ENCODE peak calls at places on chromosomes 7 and 10, in five cellular contexts. R is germinal center; Y is CD4-positive, CD25-positive, alpha-beta regulatory T cell; O is endothelial cell; L is GM12892. J is an unnamed sample.

GRCh38 chr7:142945001-142945400 is 5.7 kb downstream of the LLCFC1 start:
- DNase-seq in R (no peak), Y (no peak), L (no peak), O (no peak), J (no peak)

GRCh38 chr7:103851357-103851756 is 138.1 kb downstream of the RELN start:
- DNase-seq in Y (peak; percentile 1), O (peak; percentile 24), R (no peak), L (no peak), J (no peak)

GRCh38 chr7:102008535-102009262 is 191.3 kb downstream of the CUX1 start:
- DNase-seq in R (no peak), Y (no peak), O (no peak), L (no peak), J (no peak)

GRCh38 chr10:15293862-15294835 is 76.9 kb downstream of the FAM171A1 start:
- DNase-seq in Y (no peak), R (no peak), L (no peak), O (no peak), J (no peak)

GRCh38 chr7:149778327-149778637 is 4.9 kb upstream of the ZNF467 start:
- DNase-seq in R (no peak), Y (no peak), L (no peak), O (no peak), J (no peak)

GRCh38 chr10:95518455-95519131 is 42.6 kb downstream of the SORBS1 start:
- DNase-seq in R (no peak), Y (no peak), L (no peak), O (no peak), J (no peak)

GRCh38 chr7:1063361-1063760 is 19.0 kb downstream of the GPR146 start:
- DNase-seq in R (no peak), Y (no peak), L (no peak), O (no peak), J (no peak)

GRCh38 chr7:25318077-25318476 is 89.8 kb upstream of the NPVF start:
- DNase-seq in R (no peak), O (no peak), L (no peak), Y (no peak), J (no peak)

GRCh38 chr7:28572321-28573058 is 160.2 kb downstream of the CREB5 start:
- DNase-seq in L (no peak), O (no peak), Y (no peak), R (no peak), J (no peak)

GRCh38 chr10:110679633-110680472 is 35.7 kb downstream of the RBM20 start:
- DNase-seq in R (no peak), Y (peak; percentile 19), O (no peak), L (no peak), J (no peak)

GRCh38 chr10:131585761-131586160 is 274.2 kb upstream of the TCERG1L start:
- DNase-seq in Y (no peak), R (no peak), O (no peak), L (no peak), J (no peak)

GRCh38 chr7:36298145-36298544 is 91.5 kb upstream of the ANLN start:
- DNase-seq in Y (no peak), L (no peak), O (no peak), R (no peak), J (no peak)

GRCh38 chr10:59876695-59877094 is 29.7 kb downstream of the CCDC6 start:
- DNase-seq in L (no peak), O (no peak), R (no peak), Y (no peak), J (no peak)

GRCh38 chr7:124720195-124720594 is 45.4 kb downstream of the GPR37 start:
- DNase-seq in Y (no peak), R (no peak), L (no peak), O (no peak), J (peak; percentile 21)

GRCh38 chr10:46541017-46541661 is 15.3 kb downstream of the GPRIN2 start:
- DNase-seq in L (no peak), R (no peak), O (peak; percentile 80), Y (no peak), J (no peak)

GRCh38 chr7:80207501-80207900 is 72.9 kb downstream of the GNAI1 start:
- DNase-seq in O (no peak), Y (no peak), L (no peak), R (no peak), J (no peak)

GRCh38 chr10:3091346-3091787 is 24.0 kb downstream of the PFKP start:
- DNase-seq in O (no peak), Y (peak; percentile 78), L (no peak), R (no peak), J (peak; percentile 51)

GRCh38 chr7:156608176-156608478 is 32.4 kb upstream of the RNF32 start:
- DNase-seq in O (no peak), L (no peak), R (no peak), Y (no peak), J (no peak)

GRCh38 chr10:21751341-21752310 is 217.6 kb downstream of the MLLT10 start:
- DNase-seq in L (no peak), R (no peak), O (no peak), Y (no peak), J (no peak)

GRCh38 chr7:42480304-42480665 is 243.3 kb upstream of the GLI3 start:
- DNase-seq in R (no peak), L (no peak), Y (no peak), O (no peak), J (no peak)

GRCh38 chr7:47758546-47758945 is 176.6 kb upstream of the TNS3 start:
- DNase-seq in L (no peak), R (no peak), Y (no peak), O (no peak), J (no peak)

GRCh38 chr7:112938895-112939588 is 147.6 kb downstream of the GPR85 start:
- DNase-seq in O (peak; percentile 63), R (peak; percentile 48), L (peak; percentile 8), Y (no peak), J (no peak)

GRCh38 chr7:26182706-26183105 is 17.8 kb downstream of the HNRNPA2B1 start:
- DNase-seq in Y (no peak), L (no peak), O (no peak), R (no peak), J (no peak)

GRCh38 chr7:46814516-46815250 is 767.2 kb downstream of the TNS3 start:
- DNase-seq in Y (no peak), L (no peak), R (no peak), O (no peak), J (no peak)

GRCh38 chr10:128173383-128173782 is 47.2 kb upstream of the MKI67 start:
- DNase-seq in R (no peak), L (no peak), Y (no peak), O (no peak), J (no peak)

GRCh38 chr10:126929391-126929790 is 24.2 kb downstream of the DOCK1 start:
- DNase-seq in L (no peak), Y (no peak), O (no peak), R (no peak), J (no peak)

GRCh38 chr7:39527296-39527695 is 38.9 kb upstream of the YAE1 start:
- DNase-seq in Y (no peak), R (no peak), L (no peak), O (no peak), J (no peak)

GRCh38 chr7:4066206-4066605 is 615.9 kb upstream of the FOXK1 start:
- DNase-seq in R (no peak), Y (no peak), O (no peak), L (no peak), J (no peak)

GRCh38 chr7:74037609-74038008 is 9.6 kb downstream of the ELN start:
- DNase-seq in O (no peak), Y (no peak), L (no peak), R (no peak), J (no peak)

GRCh38 chr7:82443801-82444219 is 233 bp upstream of the CACNA2D1 start:
- DNase-seq in O (peak; percentile 74), R (peak; percentile 5), L (peak; percentile 12), Y (no peak), J (peak; percentile 43)

GRCh38 chr10:132962623-132963429 is 20.5 kb upstream of the CFAP46 start:
- DNase-seq in O (no peak), L (no peak), R (no peak), Y (peak; percentile 49), J (no peak)

J was measured in kidney epithelial cell.